ENCODE peak calls at places on chromosomes 1 and 21, in seven cellular contexts. One of them, this sample, is unnamed.

GRCh38 chr1:52359676-52360594 is 6.1 kb downstream of the CC2D1B start:
- DNase-seq in hepatocyte: no peak
- DNase-seq in SK-N-SH: peak; percentile 38
- DNase-seq in GM23248: no peak
- DNase-seq in PC-3: no peak
- DNase-seq in HCT116: no peak
- DNase-seq in OCI-LY7: no peak
- DNase-seq in this sample: peak; percentile 19

GRCh38 chr1:10033359-10033845 is 644 bp downstream of the UBE4B start:
- DNase-seq in SK-N-SH: no peak
- DNase-seq in GM23248: peak; percentile 78
- DNase-seq in OCI-LY7: peak; percentile 54
- DNase-seq in PC-3: peak; percentile 46
- DNase-seq in HCT116: peak; percentile 21
- DNase-seq in hepatocyte: peak; percentile 58
- DNase-seq in this sample: peak; percentile 57

GRCh38 chr1:206909167-206909882 is 12.1 kb downstream of the IL24 start:
- DNase-seq in OCI-LY7: no peak
- DNase-seq in SK-N-SH: peak; percentile 82
- DNase-seq in PC-3: peak; percentile 94
- DNase-seq in GM23248: peak; percentile 53
- DNase-seq in HCT116: no peak
- DNase-seq in hepatocyte: peak; percentile 80
- DNase-seq in this sample: peak; percentile 83

GRCh38 chr1:234125714-234126113 is 221.2 kb downstream of the SLC35F3 start:
- DNase-seq in GM23248: no peak
- DNase-seq in PC-3: no peak
- DNase-seq in hepatocyte: no peak
- DNase-seq in HCT116: no peak
- DNase-seq in OCI-LY7: no peak
- DNase-seq in SK-N-SH: no peak
- DNase-seq in this sample: no peak

GRCh38 chr1:66283583-66284041 is 250.3 kb upstream of the SGIP1 start:
- DNase-seq in hepatocyte: no peak
- DNase-seq in GM23248: peak; percentile 65
- DNase-seq in PC-3: peak; percentile 47
- DNase-seq in SK-N-SH: no peak
- DNase-seq in OCI-LY7: no peak
- DNase-seq in HCT116: no peak
- DNase-seq in this sample: no peak

GRCh38 chr1:23692308-23692871 is 784 bp downstream of the RPL11 start:
- DNase-seq in HCT116: no peak
- DNase-seq in PC-3: no peak
- DNase-seq in hepatocyte: no peak
- DNase-seq in GM23248: peak; percentile 31
- DNase-seq in OCI-LY7: peak; percentile 21
- DNase-seq in SK-N-SH: no peak
- DNase-seq in this sample: no peak

GRCh38 chr1:197965132-197965707 is 48.0 kb downstream of the LHX9 start:
- DNase-seq in OCI-LY7: no peak
- DNase-seq in hepatocyte: no peak
- DNase-seq in GM23248: peak; percentile 59
- DNase-seq in SK-N-SH: no peak
- DNase-seq in PC-3: peak; percentile 18
- DNase-seq in HCT116: no peak
- DNase-seq in this sample: no peak

GRCh38 chr1:80533775-80534314 is 1266.9 kb upstream of the ADGRL2 start:
- DNase-seq in OCI-LY7: no peak
- DNase-seq in SK-N-SH: no peak
- DNase-seq in GM23248: no peak
- DNase-seq in PC-3: no peak
- DNase-seq in HCT116: no peak
- DNase-seq in hepatocyte: no peak
- DNase-seq in this sample: peak; percentile 31

GRCh38 chr1:53728702-53729535 is 10.0 kb downstream of the GLIS1 start:
- DNase-seq in PC-3: no peak
- DNase-seq in GM23248: no peak
- DNase-seq in HCT116: no peak
- DNase-seq in OCI-LY7: no peak
- DNase-seq in hepatocyte: no peak
- DNase-seq in SK-N-SH: no peak
- DNase-seq in this sample: no peak

GRCh38 chr1:212450331-212450881 is 17.7 kb downstream of the NENF start:
- DNase-seq in GM23248: no peak
- DNase-seq in HCT116: no peak
- DNase-seq in PC-3: no peak
- DNase-seq in SK-N-SH: peak; percentile 53
- DNase-seq in hepatocyte: no peak
- DNase-seq in OCI-LY7: peak; percentile 67
- DNase-seq in this sample: no peak

GRCh38 chr1:19664453-19665043 is at the start of gene HTR6:
- DNase-seq in GM23248: peak; percentile 35
- DNase-seq in OCI-LY7: no peak
- DNase-seq in HCT116: no peak
- DNase-seq in hepatocyte: peak; percentile 42
- DNase-seq in PC-3: no peak
- DNase-seq in SK-N-SH: peak; percentile 95
- DNase-seq in this sample: no peak

GRCh38 chr1:204867666-204868339 is 2.9 kb upstream of the NFASC start:
- DNase-seq in PC-3: no peak
- DNase-seq in GM23248: no peak
- DNase-seq in HCT116: no peak
- DNase-seq in SK-N-SH: no peak
- DNase-seq in OCI-LY7: no peak
- DNase-seq in hepatocyte: no peak
- DNase-seq in this sample: no peak

GRCh38 chr1:175757381-175758015 is 14.1 kb upstream of the TNR start:
- DNase-seq in SK-N-SH: no peak
- DNase-seq in OCI-LY7: peak; percentile 63
- DNase-seq in hepatocyte: peak; percentile 62
- DNase-seq in HCT116: peak; percentile 19
- DNase-seq in PC-3: peak; percentile 9
- DNase-seq in GM23248: peak; percentile 12
- DNase-seq in this sample: peak; percentile 83

GRCh38 chr21:44714905-44715304 is 3.5 kb upstream of the TSPEAR start:
- DNase-seq in SK-N-SH: peak; percentile 2
- DNase-seq in HCT116: no peak
- DNase-seq in GM23248: no peak
- DNase-seq in hepatocyte: no peak
- DNase-seq in PC-3: no peak
- DNase-seq in OCI-LY7: no peak
- DNase-seq in this sample: no peak

GRCh38 chr1:93847811-93848288 is 31.2 kb downstream of the DNTTIP2 start:
- DNase-seq in PC-3: peak; percentile 66
- DNase-seq in GM23248: peak; percentile 87
- DNase-seq in HCT116: peak; percentile 72
- DNase-seq in SK-N-SH: peak; percentile 77
- DNase-seq in hepatocyte: peak; percentile 77
- DNase-seq in OCI-LY7: peak; percentile 68
- DNase-seq in this sample: peak; percentile 88

GRCh38 chr1:53141487-53142055 is 867 bp downstream of the SLC1A7 start:
- DNase-seq in GM23248: no peak
- DNase-seq in PC-3: no peak
- DNase-seq in OCI-LY7: no peak
- DNase-seq in SK-N-SH: no peak
- DNase-seq in hepatocyte: no peak
- DNase-seq in HCT116: no peak
- DNase-seq in this sample: no peak

GRCh38 chr1:42328916-42329496 is 6.0 kb downstream of the FOXJ3 start:
- DNase-seq in hepatocyte: no peak
- DNase-seq in SK-N-SH: peak; percentile 46
- DNase-seq in PC-3: no peak
- DNase-seq in GM23248: no peak
- DNase-seq in OCI-LY7: no peak
- DNase-seq in HCT116: no peak
- DNase-seq in this sample: no peak

GRCh38 chr1:52352690-52353089 is 13.3 kb downstream of the CC2D1B start:
- DNase-seq in hepatocyte: no peak
- DNase-seq in SK-N-SH: no peak
- DNase-seq in OCI-LY7: no peak
- DNase-seq in GM23248: no peak
- DNase-seq in PC-3: no peak
- DNase-seq in HCT116: no peak
- DNase-seq in this sample: no peak

GRCh38 chr1:5492861-5493260 is 499.4 kb downstream of the NPHP4 start:
- DNase-seq in GM23248: no peak
- DNase-seq in SK-N-SH: no peak
- DNase-seq in OCI-LY7: no peak
- DNase-seq in hepatocyte: no peak
- DNase-seq in HCT116: no peak
- DNase-seq in PC-3: no peak
- DNase-seq in this sample: no peak

GRCh38 chr1:172851077-172851476 is 192.2 kb downstream of the FASLG start:
- DNase-seq in HCT116: no peak
- DNase-seq in SK-N-SH: peak; percentile 7
- DNase-seq in OCI-LY7: no peak
- DNase-seq in GM23248: no peak
- DNase-seq in PC-3: no peak
- DNase-seq in hepatocyte: no peak
- DNase-seq in this sample: peak; percentile 41

GRCh38 chr1:86773331-86774288 is 69.2 kb downstream of the SH3GLB1 start:
- DNase-seq in GM23248: peak; percentile 31
- DNase-seq in hepatocyte: no peak
- DNase-seq in OCI-LY7: peak; percentile 73
- DNase-seq in SK-N-SH: no peak
- DNase-seq in PC-3: peak; percentile 68
- DNase-seq in HCT116: no peak
- DNase-seq in this sample: no peak

GRCh38 chr1:45522324-45523104 is 830 bp upstream of the PRDX1 start:
- DNase-seq in PC-3: peak; percentile 77
- DNase-seq in OCI-LY7: no peak
- DNase-seq in HCT116: peak; percentile 44
- DNase-seq in GM23248: peak; percentile 79
- DNase-seq in SK-N-SH: no peak
- DNase-seq in hepatocyte: no peak
- DNase-seq in this sample: peak; percentile 41

GRCh38 chr1:42439940-42440339 is 15.9 kb downstream of the ZMYND12 start:
- DNase-seq in SK-N-SH: no peak
- DNase-seq in GM23248: peak; percentile 85
- DNase-seq in PC-3: peak; percentile 85
- DNase-seq in OCI-LY7: no peak
- DNase-seq in hepatocyte: no peak
- DNase-seq in HCT116: no peak
- DNase-seq in this sample: no peak

GRCh38 chr1:32741417-32742131 is 39.0 kb upstream of the SYNC start:
- DNase-seq in hepatocyte: peak; percentile 75
- DNase-seq in SK-N-SH: peak; percentile 88
- DNase-seq in PC-3: peak; percentile 49
- DNase-seq in GM23248: peak; percentile 64
- DNase-seq in OCI-LY7: no peak
- DNase-seq in HCT116: no peak
- DNase-seq in this sample: peak; percentile 52

GRCh38 chr1:11339346-11340247 is 66.6 kb downstream of the UBIAD1 start:
- DNase-seq in GM23248: peak; percentile 20
- DNase-seq in hepatocyte: peak; percentile 65
- DNase-seq in HCT116: peak; percentile 1
- DNase-seq in OCI-LY7: no peak
- DNase-seq in SK-N-SH: peak; percentile 71
- DNase-seq in PC-3: peak; percentile 31
- DNase-seq in this sample: peak; percentile 69

GRCh38 chr1:17355898-17356297 is 16.1 kb upstream of the PADI6 start:
- DNase-seq in hepatocyte: no peak
- DNase-seq in GM23248: no peak
- DNase-seq in OCI-LY7: peak; percentile 3
- DNase-seq in PC-3: no peak
- DNase-seq in HCT116: no peak
- DNase-seq in SK-N-SH: no peak
- DNase-seq in this sample: no peak
- TF ChIP-seq EZH2phosphoT487 in hepatocyte: no peak
- TF ChIP-seq EZH2phosphoT487 in GM23248: no peak
- TF ChIP-seq EZH2phosphoT487 in OCI-LY7: no peak
- TF ChIP-seq EZH2phosphoT487 in PC-3: no peak
- TF ChIP-seq EZH2phosphoT487 in HCT116: no peak
- TF ChIP-seq EZH2phosphoT487 in SK-N-SH: no peak
- TF ChIP-seq EZH2phosphoT487 in this sample: no peak

DNA sequence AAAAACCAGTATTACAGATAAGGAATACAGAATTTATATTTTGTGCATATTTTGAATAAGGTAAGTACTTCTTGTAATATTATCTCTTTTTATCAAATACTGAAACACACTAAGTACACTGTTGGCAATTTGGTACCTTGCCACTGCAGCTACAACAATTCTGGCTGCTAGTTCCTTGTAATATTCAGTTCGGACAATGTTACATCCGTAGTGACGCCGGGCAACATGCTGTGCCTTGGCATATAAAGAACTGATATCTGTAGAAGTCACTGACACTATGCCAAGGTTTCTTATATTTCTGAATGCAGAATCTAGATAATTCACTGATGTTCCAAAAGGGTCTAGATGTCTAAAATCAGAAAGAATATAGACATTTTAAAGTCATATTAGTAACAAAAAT is 17.5 kb downstream of the TRMT1L start:
- DNase-seq in GM23248: no peak
- DNase-seq in hepatocyte: no peak
- DNase-seq in HCT116: no peak
- DNase-seq in OCI-LY7: no peak
- DNase-seq in PC-3: no peak
- DNase-seq in SK-N-SH: no peak
- DNase-seq in this sample: no peak
- TF ChIP-seq EZH2phosphoT487 in GM23248: no peak
- TF ChIP-seq EZH2phosphoT487 in hepatocyte: no peak
- TF ChIP-seq EZH2phosphoT487 in HCT116: no peak
- TF ChIP-seq EZH2phosphoT487 in OCI-LY7: no peak
- TF ChIP-seq EZH2phosphoT487 in PC-3: no peak
- TF ChIP-seq EZH2phosphoT487 in SK-N-SH: no peak
- TF ChIP-seq EZH2phosphoT487 in this sample: no peak

DNA sequence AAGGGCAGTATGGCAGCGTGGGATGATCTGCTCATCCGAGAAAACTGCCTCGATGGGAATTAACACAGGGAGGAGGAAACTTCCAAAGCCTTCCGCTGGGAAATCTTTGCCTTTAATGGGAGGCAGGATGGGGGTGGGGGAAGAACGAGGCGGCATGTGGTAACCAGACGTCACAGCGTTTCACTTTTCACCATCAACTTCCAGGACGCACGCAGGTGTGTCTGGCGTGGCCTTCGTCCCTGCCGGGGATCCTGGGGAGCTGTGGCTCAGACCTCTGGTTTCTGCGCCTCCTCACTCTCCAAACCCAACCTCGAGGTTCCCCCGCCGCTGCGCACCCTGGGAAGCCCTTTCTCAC is 282 bp downstream of the RSPH1 start:
- DNase-seq in OCI-LY7: no peak
- DNase-seq in SK-N-SH: no peak
- DNase-seq in GM23248: peak; percentile 53
- DNase-seq in hepatocyte: peak; percentile 70
- DNase-seq in PC-3: peak; percentile 16
- DNase-seq in HCT116: no peak
- DNase-seq in this sample: peak; percentile 49
- TF ChIP-seq EZH2phosphoT487 in OCI-LY7: no peak
- TF ChIP-seq EZH2phosphoT487 in SK-N-SH: no peak
- TF ChIP-seq EZH2phosphoT487 in GM23248: no peak
- TF ChIP-seq EZH2phosphoT487 in hepatocyte: no peak
- TF ChIP-seq EZH2phosphoT487 in PC-3: no peak
- TF ChIP-seq EZH2phosphoT487 in HCT116: no peak
- TF ChIP-seq EZH2phosphoT487 in this sample: no peak

DNA sequence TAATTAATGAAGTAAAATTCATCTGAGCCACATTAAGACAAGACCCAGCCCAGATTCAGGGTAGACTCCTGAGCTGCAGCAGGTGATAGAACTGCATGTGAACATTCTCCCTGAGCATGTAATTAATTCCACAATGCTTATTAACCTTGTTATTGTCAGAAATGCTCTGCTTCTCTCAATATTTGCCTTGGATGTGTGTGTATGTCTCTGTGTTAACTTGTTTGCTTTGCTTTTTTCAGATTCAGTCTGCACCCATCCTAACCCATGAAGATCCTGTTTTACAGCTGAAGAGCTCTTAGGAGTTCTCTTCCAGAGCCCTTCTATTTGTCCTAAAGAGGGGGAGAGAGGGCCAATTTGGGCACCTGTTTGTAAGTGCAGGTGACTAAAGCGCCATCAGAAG is 143.2 kb upstream of the BMP8A start:
- DNase-seq in GM23248: no peak
- DNase-seq in hepatocyte: no peak
- DNase-seq in PC-3: no peak
- DNase-seq in OCI-LY7: no peak
- DNase-seq in SK-N-SH: no peak
- DNase-seq in HCT116: no peak
- DNase-seq in this sample: no peak
- TF ChIP-seq EZH2phosphoT487 in GM23248: no peak
- TF ChIP-seq EZH2phosphoT487 in hepatocyte: no peak
- TF ChIP-seq EZH2phosphoT487 in PC-3: no peak
- TF ChIP-seq EZH2phosphoT487 in OCI-LY7: no peak
- TF ChIP-seq EZH2phosphoT487 in SK-N-SH: no peak
- TF ChIP-seq EZH2phosphoT487 in HCT116: no peak
- TF ChIP-seq EZH2phosphoT487 in this sample: no peak

This sample was measured in GM23338.